ENCODE peak calls at places on chromosomes 2 and 18, in eight cellular contexts. One of them, this sample, is unnamed.

GRCh38 chr2:235864746-235865535 is 303.2 kb downstream of the GBX2 start:
- DNase-seq in HL-60: no peak
- DNase-seq in Panc1: no peak
- DNase-seq in HepG2: no peak
- DNase-seq in HCT116: no peak
- DNase-seq in SK-N-SH: no peak
- DNase-seq in K562: no peak
- DNase-seq in GM12878: no peak
- DNase-seq in this sample: peak

GRCh38 chr2:40433739-40434138 is 18.2 kb downstream of the SLC8A1 start:
- DNase-seq in HL-60: no peak
- DNase-seq in Panc1: no peak
- DNase-seq in HepG2: no peak
- DNase-seq in HCT116: no peak
- DNase-seq in SK-N-SH: no peak
- DNase-seq in K562: no peak
- DNase-seq in GM12878: no peak
- DNase-seq in this sample: no peak

GRCh38 chr2:136994793-136995192 is 229.4 kb downstream of the THSD7B start:
- DNase-seq in HL-60: no peak
- DNase-seq in Panc1: no peak
- DNase-seq in HepG2: no peak
- DNase-seq in HCT116: no peak
- DNase-seq in SK-N-SH: no peak
- DNase-seq in K562: no peak
- DNase-seq in GM12878: no peak
- DNase-seq in this sample: no peak

GRCh38 chr2:239711911-239712570 is 311.2 kb upstream of the HDAC4 start:
- DNase-seq in HL-60: no peak
- DNase-seq in Panc1: no peak
- DNase-seq in HepG2: no peak
- DNase-seq in HCT116: no peak
- DNase-seq in SK-N-SH: no peak
- DNase-seq in K562: no peak
- DNase-seq in GM12878: no peak
- DNase-seq in this sample: no peak

GRCh38 chr18:57404345-57404744 is 30.8 kb upstream of the ONECUT2 start:
- DNase-seq in HL-60: no peak
- DNase-seq in Panc1: no peak
- DNase-seq in HepG2: no peak
- DNase-seq in HCT116: no peak
- DNase-seq in SK-N-SH: no peak
- DNase-seq in K562: no peak
- DNase-seq in GM12878: no peak
- DNase-seq in this sample: no peak

GRCh38 chr2:109351164-109351756 is 222.3 kb downstream of the SH3RF3 start:
- DNase-seq in HL-60: no peak
- DNase-seq in Panc1: no peak
- DNase-seq in HepG2: no peak
- DNase-seq in HCT116: no peak
- DNase-seq in SK-N-SH: no peak
- DNase-seq in K562: no peak
- DNase-seq in GM12878: no peak
- DNase-seq in this sample: no peak

GRCh38 chr2:25311866-25312575 is 29.7 kb downstream of the DNMT3A start:
- DNase-seq in HL-60: no peak
- DNase-seq in Panc1: no peak
- DNase-seq in HepG2: no peak
- DNase-seq in HCT116: no peak
- DNase-seq in SK-N-SH: no peak
- DNase-seq in K562: no peak
- DNase-seq in GM12878: no peak
- DNase-seq in this sample: peak

GRCh38 chr2:61771904-61772845 is 81.7 kb downstream of the FAM161A start:
- DNase-seq in HL-60: no peak
- DNase-seq in Panc1: no peak
- DNase-seq in HepG2: no peak
- DNase-seq in HCT116: no peak
- DNase-seq in SK-N-SH: no peak
- DNase-seq in K562: no peak
- DNase-seq in GM12878: no peak
- DNase-seq in this sample: no peak

GRCh38 chr2:9799011-9799596 is 44.2 kb upstream of the TAF1B start:
- DNase-seq in HL-60: no peak
- DNase-seq in Panc1: no peak
- DNase-seq in HepG2: peak
- DNase-seq in HCT116: no peak
- DNase-seq in SK-N-SH: no peak
- DNase-seq in K562: no peak
- DNase-seq in GM12878: no peak
- DNase-seq in this sample: no peak

GRCh38 chr2:57397550-57398360 is 648.9 kb upstream of the VRK2 start:
- DNase-seq in HL-60: no peak
- DNase-seq in Panc1: no peak
- DNase-seq in HepG2: no peak
- DNase-seq in HCT116: no peak
- DNase-seq in SK-N-SH: no peak
- DNase-seq in K562: no peak
- DNase-seq in GM12878: no peak
- DNase-seq in this sample: no peak

GRCh38 chr2:105522645-105523044 is 123.8 kb upstream of the FHL2 start:
- DNase-seq in HL-60: no peak
- DNase-seq in Panc1: no peak
- DNase-seq in HepG2: peak
- DNase-seq in HCT116: no peak
- DNase-seq in SK-N-SH: no peak
- DNase-seq in K562: no peak
- DNase-seq in GM12878: no peak
- DNase-seq in this sample: no peak

GRCh38 chr2:208031608-208032019 is 6.3 kb upstream of the PLEKHM3 start:
- DNase-seq in HL-60: peak
- DNase-seq in Panc1: no peak
- DNase-seq in HepG2: peak
- DNase-seq in HCT116: no peak
- DNase-seq in SK-N-SH: no peak
- DNase-seq in K562: no peak
- DNase-seq in GM12878: no peak
- DNase-seq in this sample: no peak

GRCh38 chr2:225725726-225726125 is 326.2 kb downstream of the NYAP2 start:
- DNase-seq in HL-60: no peak
- DNase-seq in Panc1: no peak
- DNase-seq in HepG2: no peak
- DNase-seq in HCT116: no peak
- DNase-seq in SK-N-SH: no peak
- DNase-seq in K562: no peak
- DNase-seq in GM12878: no peak
- DNase-seq in this sample: no peak

GRCh38 chr2:190843874-190844699 is 36.5 kb upstream of the GLS start:
- DNase-seq in HL-60: no peak
- DNase-seq in Panc1: no peak
- DNase-seq in HepG2: peak
- DNase-seq in HCT116: peak
- DNase-seq in SK-N-SH: no peak
- DNase-seq in K562: no peak
- DNase-seq in GM12878: peak
- DNase-seq in this sample: no peak

GRCh38 chr18:79687806-79688205 is 8.2 kb downstream of the CTDP1 start:
- DNase-seq in HL-60: peak
- DNase-seq in Panc1: no peak
- DNase-seq in HepG2: no peak
- DNase-seq in HCT116: no peak
- DNase-seq in SK-N-SH: peak
- DNase-seq in K562: no peak
- DNase-seq in GM12878: no peak
- DNase-seq in this sample: no peak

GRCh38 chr18:8496186-8496585 is 113.1 kb upstream of the RAB12 start:
- DNase-seq in HL-60: no peak
- DNase-seq in Panc1: no peak
- DNase-seq in HepG2: no peak
- DNase-seq in HCT116: no peak
- DNase-seq in SK-N-SH: no peak
- DNase-seq in K562: no peak
- DNase-seq in GM12878: no peak
- DNase-seq in this sample: peak

GRCh38 chr2:225581906-225582305 is 182.4 kb downstream of the NYAP2 start:
- DNase-seq in HL-60: no peak
- DNase-seq in Panc1: no peak
- DNase-seq in HepG2: no peak
- DNase-seq in HCT116: no peak
- DNase-seq in SK-N-SH: no peak
- DNase-seq in K562: no peak
- DNase-seq in GM12878: no peak
- DNase-seq in this sample: no peak

GRCh38 chr18:74499633-74500032 is 3.5 kb downstream of the CNDP2 start:
- DNase-seq in HL-60: peak
- DNase-seq in Panc1: no peak
- DNase-seq in HepG2: no peak
- DNase-seq in HCT116: no peak
- DNase-seq in SK-N-SH: no peak
- DNase-seq in K562: peak
- DNase-seq in GM12878: peak
- DNase-seq in this sample: no peak

GRCh38 chr2:85954918-85955420 is 66.2 kb upstream of the ST3GAL5 start:
- DNase-seq in HL-60: no peak
- DNase-seq in Panc1: no peak
- DNase-seq in HepG2: peak
- DNase-seq in HCT116: no peak
- DNase-seq in SK-N-SH: no peak
- DNase-seq in K562: no peak
- DNase-seq in GM12878: no peak
- DNase-seq in this sample: no peak

GRCh38 chr18:29156531-29156930 is 979.6 kb upstream of the CDH2 start:
- DNase-seq in HL-60: no peak
- DNase-seq in Panc1: no peak
- DNase-seq in HepG2: no peak
- DNase-seq in HCT116: no peak
- DNase-seq in SK-N-SH: no peak
- DNase-seq in K562: no peak
- DNase-seq in GM12878: no peak
- DNase-seq in this sample: no peak

GRCh38 chr18:11154369-11154982 is 5.1 kb upstream of the PIEZO2 start:
- DNase-seq in HL-60: peak
- DNase-seq in Panc1: peak
- DNase-seq in HepG2: peak
- DNase-seq in HCT116: peak
- DNase-seq in SK-N-SH: no peak
- DNase-seq in K562: peak
- DNase-seq in GM12878: peak
- DNase-seq in this sample: peak

GRCh38 chr2:56185101-56185581 is 1.4 kb downstream of the CCDC85A start:
- DNase-seq in HL-60: no peak
- DNase-seq in Panc1: no peak
- DNase-seq in HepG2: no peak
- DNase-seq in HCT116: no peak
- DNase-seq in SK-N-SH: peak
- DNase-seq in K562: no peak
- DNase-seq in GM12878: no peak
- DNase-seq in this sample: peak

GRCh38 chr2:102514061-102514785 is 41.2 kb downstream of the SLC9A4 start:
- DNase-seq in HL-60: no peak
- DNase-seq in Panc1: no peak
- DNase-seq in HepG2: peak
- DNase-seq in HCT116: peak
- DNase-seq in SK-N-SH: no peak
- DNase-seq in K562: peak
- DNase-seq in GM12878: no peak
- DNase-seq in this sample: peak

GRCh38 chr18:58230438-58231179 is 186.6 kb downstream of the NEDD4L start:
- DNase-seq in HL-60: no peak
- DNase-seq in Panc1: no peak
- DNase-seq in HepG2: no peak
- DNase-seq in HCT116: peak
- DNase-seq in SK-N-SH: no peak
- DNase-seq in K562: no peak
- DNase-seq in GM12878: no peak
- DNase-seq in this sample: no peak

GRCh38 chr2:146642066-146642465 is 1202.8 kb upstream of the ACVR2A start:
- DNase-seq in HL-60: no peak
- DNase-seq in Panc1: no peak
- DNase-seq in HepG2: peak
- DNase-seq in HCT116: no peak
- DNase-seq in SK-N-SH: no peak
- DNase-seq in K562: no peak
- DNase-seq in GM12878: no peak
- DNase-seq in this sample: no peak

GRCh38 chr18:6681331-6681875 is 48.1 kb upstream of the ARHGAP28 start:
- DNase-seq in HL-60: no peak
- DNase-seq in Panc1: no peak
- DNase-seq in HepG2: no peak
- DNase-seq in HCT116: no peak
- DNase-seq in SK-N-SH: no peak
- DNase-seq in K562: no peak
- DNase-seq in GM12878: no peak
- DNase-seq in this sample: no peak
- TF ChIP-seq POLR2AphosphoS5 in HL-60: no peak
- TF ChIP-seq POLR2AphosphoS5 in Panc1: no peak
- TF ChIP-seq POLR2AphosphoS5 in HepG2: no peak
- TF ChIP-seq POLR2AphosphoS5 in HCT116: no peak
- TF ChIP-seq POLR2AphosphoS5 in SK-N-SH: no peak
- TF ChIP-seq POLR2AphosphoS5 in K562: no peak
- TF ChIP-seq POLR2AphosphoS5 in GM12878: no peak
- TF ChIP-seq POLR2AphosphoS5 in this sample: no peak

GRCh38 chr2:169050476-169051240 is 18.7 kb upstream of the DHRS9 start:
- DNase-seq in HL-60: no peak
- DNase-seq in Panc1: no peak
- DNase-seq in HepG2: no peak
- DNase-seq in HCT116: no peak
- DNase-seq in SK-N-SH: no peak
- DNase-seq in K562: peak
- DNase-seq in GM12878: no peak
- DNase-seq in this sample: no peak
- TF ChIP-seq REST in HL-60: no peak
- TF ChIP-seq REST in Panc1: no peak
- TF ChIP-seq REST in HepG2: no peak
- TF ChIP-seq REST in HCT116: no peak
- TF ChIP-seq REST in SK-N-SH: no peak
- TF ChIP-seq REST in K562: no peak
- TF ChIP-seq REST in GM12878: no peak
- TF ChIP-seq REST in this sample: no peak

GRCh38 chr2:230950833-230951339 is 25.8 kb upstream of the GPR55 start:
- DNase-seq in HL-60: no peak
- DNase-seq in Panc1: no peak
- DNase-seq in HepG2: no peak
- DNase-seq in HCT116: no peak
- DNase-seq in SK-N-SH: no peak
- DNase-seq in K562: no peak
- DNase-seq in GM12878: no peak
- DNase-seq in this sample: no peak
- TF ChIP-seq POLR2AphosphoS5 in HL-60: no peak
- TF ChIP-seq POLR2AphosphoS5 in Panc1: no peak
- TF ChIP-seq POLR2AphosphoS5 in HepG2: no peak
- TF ChIP-seq POLR2AphosphoS5 in HCT116: no peak
- TF ChIP-seq POLR2AphosphoS5 in SK-N-SH: no peak
- TF ChIP-seq POLR2AphosphoS5 in K562: no peak
- TF ChIP-seq POLR2AphosphoS5 in GM12878: peak
- TF ChIP-seq POLR2AphosphoS5 in this sample: no peak

DNA sequence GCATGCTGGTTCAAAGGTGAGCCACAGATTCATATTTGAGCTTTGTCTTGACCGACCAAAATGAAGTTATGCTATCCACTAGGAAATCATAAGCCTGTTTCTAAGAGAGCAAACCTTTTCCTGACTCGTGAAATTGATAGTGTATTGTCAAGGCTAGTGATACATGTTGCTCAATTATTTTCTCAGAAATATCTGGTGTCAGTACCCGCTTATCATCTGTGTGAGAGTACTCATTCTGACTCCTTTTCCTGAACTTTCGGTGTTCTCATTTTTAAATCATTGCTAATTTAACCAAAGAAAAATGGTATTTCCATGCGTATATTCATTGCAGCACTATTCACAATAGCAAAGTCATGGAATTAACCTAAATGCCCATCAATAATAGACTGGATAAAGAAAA is 56.2 kb downstream of the SGPP2 start:
- DNase-seq in HL-60: no peak
- DNase-seq in Panc1: no peak
- DNase-seq in HepG2: no peak
- DNase-seq in HCT116: no peak
- DNase-seq in SK-N-SH: no peak
- DNase-seq in K562: no peak
- DNase-seq in GM12878: no peak
- DNase-seq in this sample: no peak
- TF ChIP-seq REST in HL-60: no peak
- TF ChIP-seq REST in Panc1: no peak
- TF ChIP-seq REST in HepG2: no peak
- TF ChIP-seq REST in HCT116: no peak
- TF ChIP-seq REST in SK-N-SH: no peak
- TF ChIP-seq REST in K562: no peak
- TF ChIP-seq REST in GM12878: no peak
- TF ChIP-seq REST in this sample: no peak